ENCODE peak calls at places on chromosomes 6 and 20, in nine cellular contexts. S, T, R, X, B, J, O, M and L are unnamed samples. For H3K4me1, the result is how much of the 10 kb centered on the place peaks cover.

GRCh38 chr20:63929071-63929470 is 27.1 kb downstream of the UCKL1 start:
- DNase-seq in X (no peak), B (no peak), R (no peak), T (no peak), O (no peak), M (no peak), S (no peak), J (no peak), L (no peak)

GRCh38 chr6:95117236-95117635 is 460.1 kb upstream of the MANEA start:
- DNase-seq in X (no peak), B (peak), M (no peak), R (peak), O (no peak), T (no peak), S (no peak), J (no peak), L (no peak)

GRCh38 chr6:154572592-154572991 is 62.1 kb upstream of the CNKSR3 start:
- DNase-seq in B (no peak), J (no peak), O (no peak), X (no peak), S (no peak), T (no peak), M (no peak), R (no peak), L (no peak)

GRCh38 chr20:31934968-31935764 is 16.7 kb downstream of the PDRG1 start:
- DNase-seq in X (no peak), M (peak), T (peak), O (no peak), B (no peak), J (no peak), S (peak), R (no peak), L (peak)

GRCh38 chr6:48068326-48069191 is 42.4 kb downstream of the PTCHD4 start:
- DNase-seq in S (peak), B (no peak), O (peak), M (peak), T (peak), X (peak), R (no peak), J (no peak), L (no peak)

GRCh38 chr20:10004900-10005299 is 29.9 kb upstream of the ANKEF1 start:
- DNase-seq in M (no peak), O (no peak), X (no peak), S (no peak), B (no peak), R (no peak), J (no peak), T (no peak), L (no peak)

GRCh38 chr6:126539022-126539421 is 199.1 kb downstream of the CENPW start:
- DNase-seq in R (peak), T (no peak), S (no peak), J (no peak), X (peak), M (no peak), O (no peak), B (peak), L (no peak)

GRCh38 chr6:162442675-162443074 is 284.9 kb downstream of the PRKN start:
- DNase-seq in O (peak), R (no peak), T (peak), J (no peak), B (no peak), M (peak), X (no peak), S (peak), L (peak)

GRCh38 chr6:24517659-24518538 is 23.1 kb downstream of the ALDH5A1 start:
- DNase-seq in O (no peak), X (no peak), R (no peak), T (no peak), B (no peak), S (no peak), M (no peak), J (peak), L (peak)

GRCh38 chr6:149456311-149457021 is 28.3 kb downstream of the ZC3H12D start:
- DNase-seq in O (no peak), M (no peak), X (no peak), B (no peak), J (no peak), S (no peak), R (no peak), T (no peak), L (no peak)

GRCh38 chr6:4707011-4707410 is 69.2 kb upstream of the CDYL start:
- DNase-seq in R (peak), B (no peak), J (no peak), X (peak), S (no peak), O (no peak), M (no peak), T (no peak), L (no peak)

GRCh38 chr20:19047040-19047950 is 165.1 kb upstream of the SLC24A3 start:
- DNase-seq in S (no peak), J (no peak), O (peak), T (no peak), M (no peak), X (peak), R (peak), B (no peak), L (no peak)

GRCh38 chr20:62027116-62027515 is 38.6 kb downstream of the TAF4 start:
- DNase-seq in B (no peak), M (no peak), O (no peak), S (no peak), X (peak), J (no peak), T (no peak), R (no peak), L (no peak)

GRCh38 chr6:154460306-154461071 is 50.0 kb downstream of the CNKSR3 start:
- DNase-seq in O (no peak), S (no peak), T (no peak), B (no peak), X (peak), M (no peak), R (peak), J (no peak), L (no peak)

GRCh38 chr20:3380228-3381070 is 27.0 kb downstream of the DNAAF9 start:
- DNase-seq in M (peak), J (no peak), X (no peak), S (no peak), B (no peak), O (no peak), T (no peak), R (no peak), L (no peak)

GRCh38 chr6:74607934-74608333 is 597.9 kb downstream of the COL12A1 start:
- DNase-seq in S (no peak), T (peak), J (no peak), B (no peak), X (peak), R (peak), O (no peak), M (peak), L (no peak)

GRCh38 chr6:9499709-9500108 is 915.2 kb downstream of the TFAP2A start:
- DNase-seq in X (peak), R (no peak), S (no peak), J (peak), B (no peak), T (no peak), M (no peak), O (no peak), L (no peak)

GRCh38 chr20:14312001-14312400 is 25.4 kb downstream of the FLRT3 start:
- DNase-seq in X (no peak), M (no peak), R (peak), O (no peak), T (peak), J (no peak), S (no peak), B (no peak), L (no peak)

GRCh38 chr20:52746190-52746589 is 226.0 kb upstream of the TSHZ2 start:
- DNase-seq in X (no peak), B (no peak), J (no peak), R (no peak), O (no peak), S (no peak), T (peak), M (peak), L (no peak)

GRCh38 chr6:89859744-89860143 is 30.1 kb downstream of the CASP8AP2 start:
- DNase-seq in O (no peak), J (peak), M (no peak), T (no peak), S (no peak), R (no peak), X (no peak), B (no peak), L (no peak)

GRCh38 chr20:37447688-37448087 is 73.4 kb upstream of the NNAT start:
- DNase-seq in S (no peak), T (no peak), B (no peak), R (no peak), X (no peak), J (no peak), M (no peak), O (no peak), L (no peak)

GRCh38 chr6:121590438-121590837 is 155.0 kb downstream of the GJA1 start:
- DNase-seq in O (no peak), S (no peak), B (no peak), J (no peak), X (peak), M (no peak), T (no peak), R (no peak), L (no peak)

GRCh38 chr6:137896647-137897046 is 29.6 kb downstream of the TNFAIP3 start:
- DNase-seq in J (no peak), S (no peak), O (no peak), T (no peak), X (no peak), R (no peak), B (no peak), M (no peak), L (no peak)

GRCh38 chr6:7974932-7975763 is 64.6 kb upstream of the TXNDC5 start:
- DNase-seq in T (no peak), B (peak), M (no peak), O (peak), J (no peak), S (peak), X (peak), R (peak), L (no peak)

GRCh38 chr6:29924731-29925130 is 17.6 kb upstream of the HLA-A start:
- DNase-seq in S (no peak), O (no peak), T (no peak), X (peak), B (peak), R (peak), J (no peak), M (no peak), L (no peak)

GRCh38 chr6:163572612-163573011 is 158.1 kb downstream of the QKI start:
- DNase-seq in M (no peak), T (peak), J (no peak), S (no peak), O (no peak), R (no peak), X (no peak), B (no peak), L (no peak)

GRCh38 chr6:44681782-44682181 is 294.3 kb downstream of the CDC5L start:
- DNase-seq in T (no peak), S (no peak), J (no peak), X (no peak), B (no peak), O (no peak), R (no peak), M (peak), L (no peak)

GRCh38 chr6:111589366-111589765 is 16.3 kb downstream of the TRAF3IP2 start:
- DNase-seq in T (no peak), X (peak), O (no peak), B (peak), S (no peak), M (no peak), R (peak), J (no peak), L (no peak)
- H3K4me1 ChIP-seq in T (under half), X (half or more), O (half or more), B (under half), S (under half), M (under half), R (half or more), J (under half), L (under half)

DNA sequence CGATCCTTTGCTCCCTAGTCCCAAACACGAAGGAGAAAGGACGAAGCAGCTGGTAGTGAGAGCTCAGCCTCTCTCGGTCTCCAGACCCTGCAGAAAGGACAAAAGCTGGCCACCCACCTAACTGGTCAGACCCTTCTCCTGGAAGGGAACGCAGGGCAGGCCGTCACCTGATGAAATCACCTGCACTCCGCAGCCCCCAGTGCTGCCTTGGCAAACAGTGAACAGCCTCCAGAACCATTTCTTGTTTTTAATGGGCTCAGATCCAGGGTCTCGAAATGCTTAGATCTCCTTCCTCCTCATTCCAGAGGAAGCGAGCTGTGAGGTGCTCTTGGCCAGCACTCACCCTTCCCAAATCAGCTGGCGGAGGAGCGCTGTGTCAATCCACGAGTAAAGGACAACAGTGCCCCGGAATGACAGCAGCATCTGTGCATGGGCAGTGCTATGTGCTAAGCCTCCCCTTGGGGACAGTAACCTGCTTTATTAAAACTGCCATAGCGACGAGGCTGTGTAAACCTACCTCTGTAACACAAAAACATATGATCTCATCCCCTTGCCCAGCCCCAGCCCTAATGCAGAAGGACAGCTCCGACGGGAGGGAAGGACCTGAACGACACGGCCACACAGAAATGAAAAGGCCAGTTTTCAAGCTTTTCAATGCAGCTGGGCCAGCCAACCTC is 43.5 kb downstream of the SULF2 start:
- DNase-seq in J (no peak), R (no peak), X (no peak), B (no peak), T (no peak), O (no peak), M (no peak), S (no peak), L (no peak)
- TF ChIP-seq EZH2phosphoT487 in J (no peak), R (no peak), X (no peak), B (no peak), T (no peak), O (no peak), M (no peak), S (no peak), L (no peak)

GRCh38 chr6:151098166-151098565 is 141.6 kb upstream of the AKAP12 start:
- DNase-seq in S (no peak), B (no peak), J (no peak), R (no peak), O (no peak), M (no peak), X (no peak), T (no peak), L (no peak)
- H3K4me1 ChIP-seq in S (under half), B (under half), J (under half), R (under half), O (under half), M (under half), X (under half), T (under half), L (under half)

GRCh38 chr6:56378966-56379608 is 131.7 kb upstream of the COL21A1 start:
- DNase-seq in J (no peak), X (no peak), B (no peak), R (no peak), M (no peak), T (no peak), O (no peak), S (no peak), L (no peak)
- TF ChIP-seq EZH2phosphoT487 in J (no peak), X (no peak), B (no peak), R (no peak), M (no peak), T (no peak), O (no peak), S (no peak), L (no peak)

DNA sequence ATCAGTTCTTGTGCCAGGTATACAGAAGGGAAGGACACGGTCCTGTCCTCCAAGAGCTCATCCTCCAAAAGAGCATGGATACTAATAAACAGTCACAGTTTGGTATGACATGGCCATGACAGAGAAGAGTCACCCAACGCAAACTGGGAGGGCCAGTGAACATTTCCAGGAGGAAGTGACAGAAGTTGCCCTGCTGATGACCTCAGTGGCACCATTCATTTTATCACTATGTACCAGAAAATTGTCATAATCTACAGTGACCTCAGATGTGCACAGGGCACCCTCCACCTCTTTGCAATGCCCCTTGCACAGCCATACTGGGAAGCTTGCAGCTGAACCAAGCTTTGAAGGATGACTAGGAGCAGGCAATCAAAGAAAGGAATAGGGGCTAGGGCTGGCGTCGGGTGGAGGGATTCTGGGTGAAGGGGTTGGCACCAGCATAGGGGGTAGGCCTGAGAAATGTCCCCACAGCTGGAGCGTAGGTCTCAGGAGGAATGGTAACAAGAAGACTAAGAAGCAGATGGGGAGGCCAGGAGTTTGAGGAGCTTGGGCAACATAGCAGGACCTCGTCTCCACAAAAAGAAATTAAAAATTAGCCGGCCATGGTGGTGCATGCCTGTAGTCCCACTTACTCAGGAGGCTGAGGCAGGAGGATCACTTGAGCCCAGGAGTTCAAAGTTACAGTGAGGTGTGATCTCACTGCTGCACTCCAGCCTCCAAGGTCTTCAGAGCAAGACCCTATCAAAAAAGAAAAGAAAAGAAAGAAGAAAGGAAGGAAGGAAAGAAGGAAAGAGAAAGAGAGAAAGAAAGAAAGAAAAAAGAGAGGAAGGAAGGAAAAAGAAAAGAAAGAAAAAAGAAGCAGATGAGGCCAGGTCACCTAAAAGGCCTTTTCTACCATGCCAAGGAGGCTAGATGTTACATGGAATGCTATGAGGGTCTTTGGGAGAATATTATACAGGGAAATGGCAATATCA is 65.3 kb upstream of the SNX9 start:
- DNase-seq in M (no peak), R (no peak), S (no peak), T (no peak), O (no peak), J (no peak), X (no peak), B (no peak), L (no peak)
- H3K4me1 ChIP-seq in M (under half), R (under half), S (under half), T (under half), O (under half), J (under half), X (under half), B (under half), L (under half)

GRCh38 chr20:57107208-57107607 is 159.2 kb downstream of the BMP7 start:
- DNase-seq in X (no peak), R (no peak), J (no peak), B (no peak), M (no peak), T (no peak), O (no peak), S (no peak), L (no peak)

GRCh38 chr20:57109151-57109953 is 157.1 kb downstream of the BMP7 start:
- DNase-seq in T (no peak), X (no peak), J (no peak), O (peak), S (no peak), M (no peak), R (no peak), B (no peak), L (no peak)

GRCh38 chr20:57106692-57107091 is 159.7 kb downstream of the BMP7 start:
- DNase-seq in B (no peak), T (no peak), M (no peak), O (no peak), J (no peak), X (no peak), R (no peak), S (no peak), L (no peak)

GRCh38 chr20:57108742-57109141 is 157.7 kb downstream of the BMP7 start:
- DNase-seq in O (no peak), R (no peak), B (no peak), S (no peak), X (no peak), J (no peak), M (peak), T (peak), L (no peak)

GRCh38 chr20:57108218-57108617 is 158.2 kb downstream of the BMP7 start:
- DNase-seq in R (no peak), S (no peak), T (no peak), X (no peak), B (no peak), M (no peak), O (no peak), J (no peak), L (no peak)
- TF ChIP-seq EZH2phosphoT487 in R (no peak), S (no peak), T (no peak), X (no peak), B (no peak), M (no peak), O (no peak), J (no peak), L (no peak)

GRCh38 chr20:1313236-1313964 is 15.5 kb downstream of the SDCBP2 start:
- DNase-seq in S (peak), J (peak), O (peak), M (peak), X (peak), T (peak), R (peak), B (peak), L (peak)

GRCh38 chr20:1312904-1313235 is 16.1 kb downstream of the SDCBP2 start:
- DNase-seq in J (no peak), M (no peak), R (no peak), S (no peak), T (no peak), B (no peak), X (no peak), O (no peak), L (no peak)

GRCh38 chr20:1310506-1311190 is 18.3 kb downstream of the SDCBP2 start:
- DNase-seq in M (no peak), X (no peak), T (no peak), O (no peak), R (no peak), J (peak), S (no peak), B (no peak), L (no peak)

GRCh38 chr20:1310087-1310486 is 18.9 kb downstream of the SDCBP2 start:
- DNase-seq in M (no peak), T (no peak), X (no peak), O (no peak), J (no peak), B (no peak), S (no peak), R (no peak), L (no peak)

GRCh38 chr20:1312308-1312707 is 16.6 kb downstream of the SDCBP2 start:
- DNase-seq in B (no peak), O (no peak), R (no peak), S (no peak), M (no peak), J (no peak), T (no peak), X (no peak), L (no peak)
- H3K4me1 ChIP-seq in B (under half), O (under half), R (under half), S (under half), M (under half), J (under half), T (under half), X (under half), L (under half)